ENCODE peak calls at places on chromosomes 6 and 20, in five cellular contexts. T is stromal cell of bone marrow; M is EH; B is fibroblast of gingiva; Y is naive thymus-derived CD4-positive, alpha-beta T cell. W is an unnamed sample.

GRCh38 chr20:4574356-4574690 is 147.4 kb upstream of the PRND start:
- DNase-seq in T (no peak), M (no peak), B (no peak), Y (no peak), W (no peak)

GRCh38 chr6:44672838-44673237 is 285.3 kb downstream of the CDC5L start:
- DNase-seq in T (no peak), M (no peak), B (no peak), Y (no peak), W (no peak)

GRCh38 chr6:130136803-130137202 is 85.9 kb downstream of the SAMD3 start:
- DNase-seq in T (no peak), M (peak), B (no peak), Y (no peak), W (no peak)

GRCh38 chr6:133055527-133055966 is 185.6 kb upstream of the EYA4 start:
- DNase-seq in T (no peak), M (no peak), B (no peak), Y (no peak), W (no peak)

GRCh38 chr6:3753228-3753795 is 1.8 kb upstream of the PXDC1 start:
- DNase-seq in T (no peak), M (no peak), B (no peak), Y (no peak), W (no peak)

GRCh38 chr6:157946865-157947532 is 34.7 kb upstream of the SYNJ2 start:
- DNase-seq in T (no peak), M (peak), B (peak), Y (peak), W (peak)

GRCh38 chr6:74519172-74519571 is 686.7 kb downstream of the COL12A1 start:
- DNase-seq in T (peak), M (peak), B (peak), Y (no peak), W (peak)

GRCh38 chr6:69487688-69488087 is 309.1 kb downstream of the LMBRD1 start:
- DNase-seq in T (no peak), M (no peak), B (no peak), Y (no peak), W (peak)

GRCh38 chr6:16276991-16277981 is 38.9 kb downstream of the GMPR start:
- DNase-seq in T (peak), M (peak), B (peak), Y (no peak), W (peak)

GRCh38 chr20:49964964-49965780 is 17.6 kb upstream of the SNAI1 start:
- DNase-seq in T (no peak), M (peak), B (no peak), Y (no peak), W (peak)

GRCh38 chr6:69780585-69781178 is 16.1 kb downstream of the LMBRD1 start:
- DNase-seq in T (no peak), M (peak), B (no peak), Y (no peak), W (no peak)

GRCh38 chr6:50974319-50974718 is 155.6 kb downstream of the TFAP2B start:
- DNase-seq in T (no peak), M (no peak), B (no peak), Y (no peak), W (no peak)

GRCh38 chr6:28811873-28812272 is 111.9 kb downstream of the TRIM27 start:
- DNase-seq in T (no peak), M (peak), B (no peak), Y (no peak), W (peak)

GRCh38 chr20:23446505-23446904 is 6.2 kb downstream of the CST11 start:
- DNase-seq in T (peak), M (peak), B (peak), Y (no peak), W (peak)

GRCh38 chr6:54112171-54112650 is 968 bp downstream of the MLIP start:
- DNase-seq in T (no peak), M (no peak), B (no peak), Y (no peak), W (peak)

GRCh38 chr20:25000268-25000801 is 7.8 kb upstream of the APMAP start:
- DNase-seq in T (peak), M (peak), B (peak), Y (no peak), W (peak)

GRCh38 chr6:69783124-69783523 is 13.7 kb downstream of the LMBRD1 start:
- DNase-seq in T (no peak), M (no peak), B (no peak), Y (no peak), W (no peak)

GRCh38 chr20:50379049-50379990 is 130.9 kb upstream of the PTPN1 start:
- DNase-seq in T (peak), M (peak), B (peak), Y (no peak), W (peak)

GRCh38 chr20:33864324-33864963 is 53.3 kb downstream of the CHMP4B start:
- DNase-seq in T (no peak), M (no peak), B (no peak), Y (no peak), W (no peak)

GRCh38 chr20:50527068-50527605 is 17.0 kb downstream of the PTPN1 start:
- DNase-seq in T (no peak), M (no peak), B (no peak), Y (no peak), W (no peak)

GRCh38 chr20:62155428-62156253 is 12.1 kb downstream of the SS18L1 start:
- DNase-seq in T (no peak), M (peak), B (no peak), Y (no peak), W (no peak)

GRCh38 chr6:3001773-3002293 is 2.1 kb downstream of the NQO2 start:
- DNase-seq in T (no peak), M (peak), B (peak), Y (peak), W (peak)

GRCh38 chr6:135182120-135182992 is 1.2 kb downstream of the MYB start:
- DNase-seq in T (no peak), M (peak), B (no peak), Y (peak), W (peak)

GRCh38 chr20:3420211-3420707 is 12.8 kb upstream of the DNAAF9 start:
- DNase-seq in T (peak), M (peak), B (peak), Y (peak), W (peak)

GRCh38 chr20:45506927-45507820 is 8.2 kb downstream of the SPINT3 start:
- DNase-seq in T (no peak), M (no peak), B (no peak), Y (no peak), W (no peak)

GRCh38 chr20:44034965-44035635 is 120.4 kb downstream of the TOX2 start:
- DNase-seq in T (no peak), M (no peak), B (no peak), Y (no peak), W (no peak)

GRCh38 chr6:151112130-151112529 is 127.6 kb upstream of the AKAP12 start:
- DNase-seq in T (no peak), M (no peak), B (no peak), Y (no peak), W (no peak)

GRCh38 chr20:54382419-54382818 is 93.0 kb upstream of the DOK5 start:
- DNase-seq in T (no peak), M (no peak), B (no peak), Y (no peak), W (no peak)

GRCh38 chr6:14804001-14804401 is 441.9 kb upstream of the JARID2 start:
- DNase-seq in T (no peak), M (peak), B (no peak), Y (no peak), W (peak)

GRCh38 chr6:21395121-21395520 is 198.4 kb upstream of the SOX4 start:
- DNase-seq in T (no peak), M (no peak), B (no peak), Y (no peak), W (peak)

GRCh38 chr20:52242237-52243230 is 51.0 kb upstream of the ZFP64 start:
- DNase-seq in T (peak), M (peak), B (no peak), Y (peak), W (peak)

GRCh38 chr6:138610816-138611215 is 111.5 kb upstream of the NHSL1 start:
- DNase-seq in T (no peak), M (no peak), B (no peak), Y (no peak), W (no peak)

GRCh38 chr6:53734473-53735299 is 60.1 kb upstream of the LRRC1 start:
- DNase-seq in T (no peak), M (peak), B (no peak), Y (no peak), W (peak)

GRCh38 chr6:158799051-158799792 is 19.9 kb downstream of the EZR start:
- DNase-seq in T (no peak), M (peak), B (peak), Y (no peak), W (peak)

GRCh38 chr6:26445934-26446667 is 5.8 kb downstream of the BTN3A3 start:
- DNase-seq in T (no peak), M (peak), B (no peak), Y (no peak), W (no peak)

W was measured in iris pigment epithelial cell.